ENCODE peak calls at places on chromosomes 6 and 20, in six cellular contexts. One of them, this sample, is unnamed.

GRCh38 chr6:41685641-41686380 is 47.5 kb downstream of the MDFI start:
- DNase-seq in breast epithelium: no peak
- DNase-seq in suprapubic skin: no peak
- DNase-seq in Peyer's patch: no peak
- DNase-seq in stomach: no peak
- DNase-seq in right lobe of liver: no peak
- DNase-seq in this sample: no peak

GRCh38 chr6:67558985-67559384 is 1076.1 kb upstream of the ADGRB3 start:
- DNase-seq in right lobe of liver: no peak
- DNase-seq in stomach: no peak
- DNase-seq in suprapubic skin: no peak
- DNase-seq in Peyer's patch: no peak
- DNase-seq in breast epithelium: no peak
- DNase-seq in this sample: no peak

GRCh38 chr6:132218063-132218696 is 183.1 kb downstream of the MOXD1 start:
- DNase-seq in breast epithelium: no peak
- DNase-seq in Peyer's patch: no peak
- DNase-seq in right lobe of liver: no peak
- DNase-seq in suprapubic skin: no peak
- DNase-seq in stomach: no peak
- DNase-seq in this sample: no peak

GRCh38 chr20:63889241-63890200 is 5.4 kb upstream of the DNAJC5 start:
- DNase-seq in breast epithelium: peak; percentile 68
- DNase-seq in right lobe of liver: no peak
- DNase-seq in stomach: peak; percentile 37
- DNase-seq in Peyer's patch: no peak
- DNase-seq in suprapubic skin: no peak
- DNase-seq in this sample: peak; percentile 70

GRCh38 chr6:43673444-43674063 is 14.0 kb downstream of the MRPS18A start:
- DNase-seq in stomach: no peak
- DNase-seq in breast epithelium: no peak
- DNase-seq in Peyer's patch: no peak
- DNase-seq in right lobe of liver: no peak
- DNase-seq in suprapubic skin: no peak
- DNase-seq in this sample: no peak

GRCh38 chr20:61812121-61812520 is 253.6 kb downstream of the TAF4 start:
- DNase-seq in stomach: no peak
- DNase-seq in suprapubic skin: no peak
- DNase-seq in breast epithelium: no peak
- DNase-seq in Peyer's patch: no peak
- DNase-seq in right lobe of liver: peak; percentile 15
- DNase-seq in this sample: no peak

GRCh38 chr6:127566671-127567070 is 10.3 kb upstream of the C6orf58 start:
- DNase-seq in right lobe of liver: no peak
- DNase-seq in breast epithelium: no peak
- DNase-seq in Peyer's patch: no peak
- DNase-seq in suprapubic skin: no peak
- DNase-seq in stomach: no peak
- DNase-seq in this sample: no peak

GRCh38 chr20:31860431-31861345 is 9.6 kb downstream of the DUSP15 start:
- DNase-seq in breast epithelium: no peak
- DNase-seq in right lobe of liver: peak; percentile 55
- DNase-seq in suprapubic skin: peak; percentile 75
- DNase-seq in stomach: no peak
- DNase-seq in Peyer's patch: no peak
- DNase-seq in this sample: no peak

GRCh38 chr20:64069614-64070243 is 6.7 kb downstream of the TCEA2 start:
- DNase-seq in suprapubic skin: no peak
- DNase-seq in Peyer's patch: peak; percentile 39
- DNase-seq in breast epithelium: no peak
- DNase-seq in right lobe of liver: no peak
- DNase-seq in stomach: peak; percentile 48
- DNase-seq in this sample: peak; percentile 37

GRCh38 chr6:91864911-91865310 is 1278.0 kb upstream of the MAP3K7 start:
- DNase-seq in suprapubic skin: no peak
- DNase-seq in stomach: no peak
- DNase-seq in right lobe of liver: no peak
- DNase-seq in Peyer's patch: no peak
- DNase-seq in breast epithelium: no peak
- DNase-seq in this sample: no peak

GRCh38 chr6:30227763-30228487 is 14.7 kb upstream of the TRIM26 start:
- DNase-seq in Peyer's patch: no peak
- DNase-seq in stomach: no peak
- DNase-seq in right lobe of liver: no peak
- DNase-seq in breast epithelium: no peak
- DNase-seq in suprapubic skin: no peak
- DNase-seq in this sample: no peak

GRCh38 chr6:144758602-144759001 is 473.5 kb downstream of the UTRN start:
- DNase-seq in stomach: no peak
- DNase-seq in right lobe of liver: no peak
- DNase-seq in breast epithelium: no peak
- DNase-seq in Peyer's patch: no peak
- DNase-seq in suprapubic skin: no peak
- DNase-seq in this sample: no peak

GRCh38 chr6:141610741-141611140 is 522.0 kb upstream of the GJE1 start:
- DNase-seq in breast epithelium: no peak
- DNase-seq in Peyer's patch: no peak
- DNase-seq in suprapubic skin: no peak
- DNase-seq in right lobe of liver: no peak
- DNase-seq in stomach: no peak
- DNase-seq in this sample: no peak

GRCh38 chr6:51959744-51960383 is 127.5 kb downstream of the PKHD1 start:
- DNase-seq in right lobe of liver: peak; percentile 63
- DNase-seq in Peyer's patch: peak; percentile 28
- DNase-seq in stomach: peak; percentile 82
- DNase-seq in suprapubic skin: peak; percentile 78
- DNase-seq in breast epithelium: peak; percentile 60
- DNase-seq in this sample: peak; percentile 89

GRCh38 chr20:14928083-14928482 is 590.7 kb upstream of the FLRT3 start:
- DNase-seq in Peyer's patch: no peak
- DNase-seq in right lobe of liver: no peak
- DNase-seq in stomach: no peak
- DNase-seq in breast epithelium: no peak
- DNase-seq in suprapubic skin: no peak
- DNase-seq in this sample: no peak

GRCh38 chr20:16761305-16761829 is 13.2 kb downstream of the OTOR start:
- DNase-seq in right lobe of liver: no peak
- DNase-seq in Peyer's patch: no peak
- DNase-seq in breast epithelium: peak; percentile 36
- DNase-seq in stomach: peak; percentile 45
- DNase-seq in suprapubic skin: no peak
- DNase-seq in this sample: peak; percentile 57

GRCh38 chr6:3406362-3406809 is 50.5 kb downstream of the SLC22A23 start:
- DNase-seq in stomach: no peak
- DNase-seq in Peyer's patch: no peak
- DNase-seq in suprapubic skin: no peak
- DNase-seq in breast epithelium: no peak
- DNase-seq in right lobe of liver: peak; percentile 65
- DNase-seq in this sample: no peak

GRCh38 chr6:16335176-16335575 is 96.8 kb downstream of the GMPR start:
- DNase-seq in suprapubic skin: no peak
- DNase-seq in breast epithelium: no peak
- DNase-seq in right lobe of liver: no peak
- DNase-seq in Peyer's patch: no peak
- DNase-seq in stomach: no peak
- DNase-seq in this sample: no peak

GRCh38 chr6:105258816-105259215 is 79.0 kb upstream of the POPDC3 start:
- DNase-seq in Peyer's patch: no peak
- DNase-seq in suprapubic skin: no peak
- DNase-seq in breast epithelium: no peak
- DNase-seq in right lobe of liver: no peak
- DNase-seq in stomach: peak; percentile 76
- DNase-seq in this sample: no peak

GRCh38 chr6:35496851-35497570 is at the start of gene TEAD3:
- DNase-seq in Peyer's patch: peak; percentile 26
- DNase-seq in right lobe of liver: no peak
- DNase-seq in stomach: peak; percentile 69
- DNase-seq in breast epithelium: peak; percentile 66
- DNase-seq in suprapubic skin: no peak
- DNase-seq in this sample: peak; percentile 43

GRCh38 chr20:3275064-3275935 is 36.3 kb upstream of the SLC4A11 start:
- DNase-seq in Peyer's patch: no peak
- DNase-seq in right lobe of liver: no peak
- DNase-seq in stomach: no peak
- DNase-seq in breast epithelium: no peak
- DNase-seq in suprapubic skin: no peak
- DNase-seq in this sample: no peak

GRCh38 chr20:3275966-3276365 is 37.0 kb upstream of the SLC4A11 start:
- DNase-seq in right lobe of liver: no peak
- DNase-seq in Peyer's patch: no peak
- DNase-seq in breast epithelium: no peak
- DNase-seq in stomach: no peak
- DNase-seq in suprapubic skin: no peak
- DNase-seq in this sample: no peak

GRCh38 chr20:3277686-3278465 is 38.9 kb upstream of the SLC4A11 start:
- DNase-seq in stomach: no peak
- DNase-seq in Peyer's patch: no peak
- DNase-seq in breast epithelium: no peak
- DNase-seq in right lobe of liver: no peak
- DNase-seq in suprapubic skin: no peak
- DNase-seq in this sample: no peak

GRCh38 chr20:3273371-3273770 is 34.4 kb upstream of the SLC4A11 start:
- DNase-seq in suprapubic skin: no peak
- DNase-seq in right lobe of liver: no peak
- DNase-seq in Peyer's patch: no peak
- DNase-seq in stomach: no peak
- DNase-seq in breast epithelium: no peak
- DNase-seq in this sample: no peak

GRCh38 chr20:3276400-3277015 is 37.5 kb upstream of the SLC4A11 start:
- DNase-seq in suprapubic skin: no peak
- DNase-seq in right lobe of liver: no peak
- DNase-seq in breast epithelium: no peak
- DNase-seq in stomach: no peak
- DNase-seq in Peyer's patch: no peak
- DNase-seq in this sample: no peak
- H3K36me3 ChIP-seq in suprapubic skin: peaks cover 85% of the 10 kb centered on the region
- H3K36me3 ChIP-seq in right lobe of liver: peaks cover 6% of the 10 kb centered on the region
- H3K36me3 ChIP-seq in breast epithelium: no peaks in the 10 kb centered on the region
- H3K36me3 ChIP-seq in stomach: peaks cover 98% of the 10 kb centered on the region
- H3K36me3 ChIP-seq in Peyer's patch: no peaks in the 10 kb centered on the region
- H3K36me3 ChIP-seq in this sample: no peaks in the 10 kb centered on the region

DNA sequence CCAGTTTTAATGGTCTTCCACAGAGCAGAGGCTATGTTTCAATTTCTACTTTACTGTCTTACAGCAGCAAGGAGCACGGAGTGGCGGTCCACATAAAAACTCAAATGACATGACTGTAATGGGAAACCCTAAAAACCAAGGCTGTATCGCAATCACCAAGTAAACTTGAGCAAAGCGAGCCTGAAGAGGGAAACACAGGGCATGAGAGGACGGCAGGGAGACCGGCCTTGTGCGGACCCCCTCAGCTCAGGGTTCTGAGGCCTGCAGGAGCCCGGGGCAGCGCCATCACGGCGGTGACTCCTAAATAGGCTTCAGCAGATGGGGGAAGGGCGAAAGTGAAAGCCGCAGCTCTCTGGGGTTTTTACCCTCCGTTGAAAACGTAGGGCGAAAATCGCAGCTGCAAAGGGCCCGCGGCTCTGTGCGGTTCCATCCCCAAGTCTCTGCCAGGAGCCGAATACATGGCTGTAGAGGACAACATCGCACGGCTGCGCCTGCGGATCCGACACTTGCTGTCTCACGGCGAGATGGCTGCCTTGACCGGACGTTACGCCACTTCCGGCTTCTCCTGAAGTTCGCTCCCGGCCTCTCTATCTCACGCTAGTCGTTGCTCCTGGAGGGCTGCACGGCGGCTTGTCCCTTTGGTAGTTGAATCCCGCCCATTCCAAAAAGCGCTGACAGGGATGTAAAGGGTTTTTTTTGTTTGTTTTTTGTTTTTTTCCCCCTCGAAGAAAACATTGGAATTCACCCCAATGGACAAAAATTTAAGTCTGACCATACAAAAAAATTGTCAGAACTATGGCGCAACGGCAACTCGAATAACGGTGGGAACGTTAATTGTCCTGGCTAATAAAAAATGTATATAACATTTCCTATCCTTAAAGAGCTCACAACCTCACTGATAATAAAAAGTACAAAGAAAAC is at the start of gene PSMB1:
- DNase-seq in right lobe of liver: peak; percentile 97
- DNase-seq in stomach: peak; percentile 95
- DNase-seq in Peyer's patch: peak; percentile 96
- DNase-seq in breast epithelium: peak; percentile 90
- DNase-seq in suprapubic skin: peak; percentile 97
- DNase-seq in this sample: peak; percentile 99
- H3K27ac ChIP-seq in right lobe of liver: peak within 1 kb of the TSS; percentile 93
- H3K27ac ChIP-seq in stomach: peak within 1 kb of the TSS; percentile 98
- H3K27ac ChIP-seq in Peyer's patch: peak within 1 kb of the TSS; percentile 89
- H3K27ac ChIP-seq in breast epithelium: peak within 1 kb of the TSS; percentile 98
- H3K27ac ChIP-seq in suprapubic skin: peak within 1 kb of the TSS; percentile 89
- H3K27ac ChIP-seq in this sample: peak within 1 kb of the TSS; percentile 85

DNA sequence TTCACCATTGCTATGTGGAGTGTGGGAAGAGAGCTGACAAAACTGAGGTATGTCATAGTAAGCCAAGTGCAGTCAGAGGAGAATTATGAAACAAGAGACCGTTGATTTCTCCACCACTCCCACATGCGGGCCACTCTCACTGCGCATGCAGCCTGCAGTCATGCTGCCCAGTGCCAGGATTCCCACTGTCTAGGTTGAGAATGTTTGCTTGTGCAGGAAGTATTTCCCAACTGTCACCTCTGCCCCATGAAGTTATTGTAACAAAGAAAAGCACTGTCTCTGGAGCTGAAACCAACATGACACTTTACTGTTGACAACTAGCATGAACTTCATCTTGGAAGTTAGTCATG is 18.7 kb upstream of the SFT2D1 start:
- DNase-seq in breast epithelium: peak; percentile 78
- DNase-seq in suprapubic skin: no peak
- DNase-seq in Peyer's patch: no peak
- DNase-seq in right lobe of liver: peak; percentile 90
- DNase-seq in stomach: no peak
- DNase-seq in this sample: peak; percentile 63
- TF ChIP-seq POLR2A in breast epithelium: no peak
- TF ChIP-seq POLR2A in suprapubic skin: no peak
- TF ChIP-seq POLR2A in Peyer's patch: no peak
- TF ChIP-seq POLR2A in right lobe of liver: peak; percentile 38
- TF ChIP-seq POLR2A in stomach: no peak
- TF ChIP-seq POLR2A in this sample: no peak

DNA sequence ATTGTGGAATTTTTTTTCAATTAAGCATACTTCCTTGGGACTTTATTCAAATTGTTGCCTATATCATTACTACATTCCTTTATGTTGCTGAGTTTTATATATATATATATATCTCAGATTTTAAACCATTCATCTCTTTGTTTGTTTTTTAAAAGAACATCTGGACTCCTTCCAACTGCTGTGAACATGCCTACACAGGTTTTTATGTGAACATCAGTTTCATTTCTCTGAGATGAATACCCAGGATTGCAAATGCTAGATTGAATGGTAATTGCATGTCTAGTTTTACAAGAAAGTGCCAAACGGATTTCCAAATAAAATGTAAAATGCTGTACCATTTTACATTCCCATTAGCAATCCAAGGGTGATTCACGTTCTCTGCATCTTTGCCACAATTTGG is 1289.3 kb downstream of the HACE1 start:
- DNase-seq in right lobe of liver: no peak
- DNase-seq in suprapubic skin: no peak
- DNase-seq in stomach: no peak
- DNase-seq in breast epithelium: no peak
- DNase-seq in Peyer's patch: no peak
- DNase-seq in this sample: no peak
- H3K36me3 ChIP-seq in right lobe of liver: no peaks in the 10 kb centered on the region
- H3K36me3 ChIP-seq in suprapubic skin: no peaks in the 10 kb centered on the region
- H3K36me3 ChIP-seq in stomach: no peaks in the 10 kb centered on the region
- H3K36me3 ChIP-seq in breast epithelium: no peaks in the 10 kb centered on the region
- H3K36me3 ChIP-seq in Peyer's patch: no peaks in the 10 kb centered on the region
- H3K36me3 ChIP-seq in this sample: no peaks in the 10 kb centered on the region